ENCODE peak calls at places on chromosome 22, in six cellular contexts. P is ELF-1; O is NCI-H748 treated with DMSO at 0.1 percent for 48 hours; M is naive thymus-derived CD4-positive, alpha-beta T cell; S is M059J; V is activated T-cell treated with anti-CD3 and anti-CD28 coated beads for 1 hour. L is an unnamed sample.

GRCh38 chr22:45200862-45201511 is 37.3 kb downstream of the NUP50 start:
- DNase-seq in P (peak; percentile 88), O (no peak), M (no peak), S (peak; percentile 88), V (no peak), L (no peak)

GRCh38 chr22:37138879-37139561 is 10.7 kb downstream of the IL2RB start:
- DNase-seq in P (no peak), O (no peak), M (no peak), S (peak; percentile 34), V (no peak), L (no peak)

GRCh38 chr22:39279170-39279850 is 34.5 kb upstream of the PDGFB start:
- DNase-seq in P (peak; percentile 61), O (no peak), M (no peak), S (no peak), V (no peak), L (no peak)

GRCh38 chr22:19307872-19308271 is 16.4 kb upstream of the CLTCL1 start:
- DNase-seq in P (no peak), O (no peak), M (no peak), S (no peak), V (no peak), L (no peak)

GRCh38 chr22:23824476-23825245 is 14.1 kb downstream of the DERL3 start:
- DNase-seq in P (no peak), O (no peak), M (no peak), S (no peak), V (no peak), L (no peak)

GRCh38 chr22:17260291-17260690 is 41.1 kb upstream of the ADA2 start:
- DNase-seq in P (no peak), O (no peak), M (no peak), S (no peak), V (no peak), L (no peak)

GRCh38 chr22:47392729-47393128 is 630.3 kb downstream of the TBC1D22A start:
- DNase-seq in P (no peak), O (no peak), M (no peak), S (no peak), V (no peak), L (no peak)

GRCh38 chr22:19745155-19746133 is 15.1 kb upstream of the TBX1 start:
- DNase-seq in P (no peak), O (no peak), M (no peak), S (no peak), V (no peak), L (no peak)

GRCh38 chr22:27805841-27806240 is 4.3 kb upstream of the MN1 start:
- DNase-seq in P (no peak), O (no peak), M (no peak), S (no peak), V (no peak), L (no peak)

GRCh38 chr22:49063040-49063329 is 764.7 kb downstream of the BRD1 start:
- DNase-seq in P (no peak), O (no peak), M (no peak), S (no peak), V (no peak), L (no peak)

GRCh38 chr22:29396126-29396525 is 7.8 kb upstream of the AP1B1 start:
- DNase-seq in P (no peak), O (no peak), M (no peak), S (no peak), V (no peak), L (no peak)

GRCh38 chr22:45212306-45212709 is 28.4 kb downstream of the KIAA0930 start:
- DNase-seq in P (peak; percentile 79), O (no peak), M (no peak), S (peak; percentile 88), V (no peak), L (peak; percentile 71)

GRCh38 chr22:45469573-45470383 is 32.9 kb upstream of the FBLN1 start:
- DNase-seq in P (peak; percentile 42), O (no peak), M (no peak), S (peak; percentile 32), V (no peak), L (no peak)

GRCh38 chr22:46577361-46578249 is 40.2 kb upstream of the CELSR1 start:
- DNase-seq in P (no peak), O (no peak), M (no peak), S (no peak), V (no peak), L (no peak)

GRCh38 chr22:24681236-24681635 is 78.2 kb downstream of the GGT1 start:
- DNase-seq in P (no peak), O (no peak), M (no peak), S (no peak), V (no peak), L (no peak)

GRCh38 chr22:25509391-25509791 is 55.1 kb upstream of the GRK3 start:
- DNase-seq in P (no peak), O (no peak), M (no peak), S (no peak), V (no peak), L (no peak)

GRCh38 chr22:46829140-46829891 is 66.9 kb downstream of the TBC1D22A start:
- DNase-seq in P (no peak), O (no peak), M (no peak), S (peak; percentile 92), V (no peak), L (no peak)

GRCh38 chr22:37428649-37429586 is 1.6 kb upstream of the ELFN2 start:
- DNase-seq in P (peak; percentile 79), O (no peak), M (peak; percentile 46), S (peak; percentile 35), V (peak; percentile 51), L (no peak)

GRCh38 chr22:16989915-16990314 is 18.1 kb downstream of the GAB4 start:
- DNase-seq in P (no peak), O (no peak), M (no peak), S (peak; percentile 1), V (no peak), L (no peak)

GRCh38 chr22:37018815-37019308 is 385 bp downstream of the TST start:
- DNase-seq in P (peak; percentile 69), O (no peak), M (no peak), S (no peak), V (no peak), L (no peak)

GRCh38 chr22:26579331-26579886 is 10.5 kb downstream of the TPST2 start:
- DNase-seq in P (no peak), O (no peak), M (peak; percentile 37), S (no peak), V (no peak), L (no peak)

GRCh38 chr22:47193606-47194316 is 431.3 kb downstream of the TBC1D22A start:
- DNase-seq in P (no peak), O (no peak), M (no peak), S (no peak), V (no peak), L (no peak)

GRCh38 chr22:39661842-39662676 is 91.5 kb downstream of the CACNA1I start:
- DNase-seq in P (peak; percentile 85), O (no peak), M (peak; percentile 89), S (no peak), V (peak; percentile 75), L (no peak)

GRCh38 chr22:45261407-45262088 is 20.9 kb upstream of the KIAA0930 start:
- DNase-seq in P (no peak), O (no peak), M (no peak), S (no peak), V (no peak), L (no peak)

GRCh38 chr22:38205261-38206128 is 3.7 kb downstream of the MAFF start:
- DNase-seq in P (no peak), O (no peak), M (no peak), S (no peak), V (no peak), L (peak; percentile 76)

GRCh38 chr22:46803031-46803880 is 40.8 kb downstream of the TBC1D22A start:
- DNase-seq in P (peak; percentile 75), O (peak; percentile 18), M (peak; percentile 73), S (peak; percentile 5), V (peak; percentile 63), L (no peak)

GRCh38 chr22:50175191-50175461 is 4.6 kb downstream of the PANX2 start:
- DNase-seq in P (no peak), O (no peak), M (no peak), S (no peak), V (no peak), L (no peak)

GRCh38 chr22:27344546-27344945 is 457.0 kb downstream of the MN1 start:
- DNase-seq in P (peak; percentile 30), O (no peak), M (no peak), S (no peak), V (no peak), L (no peak)

GRCh38 chr22:31935961-31936635 is 8.2 kb upstream of the YWHAH start:
- DNase-seq in P (peak; percentile 85), O (no peak), M (no peak), S (no peak), V (no peak), L (no peak)

GRCh38 chr22:41768420-41768819 is 32.1 kb upstream of the CCDC134 start:
- DNase-seq in P (no peak), O (no peak), M (no peak), S (peak; percentile 83), V (no peak), L (no peak)

GRCh38 chr22:23302171-23303002 is 122.1 kb downstream of the BCR start:
- DNase-seq in P (no peak), O (no peak), M (no peak), S (no peak), V (no peak), L (no peak)

GRCh38 chr22:39205344-39206021 is 39.3 kb downstream of the PDGFB start:
- DNase-seq in P (no peak), O (no peak), M (no peak), S (peak; percentile 86), V (no peak), L (no peak)

GRCh38 chr22:44963832-44964721 is 45.7 kb downstream of the PHF21B start:
- DNase-seq in P (no peak), O (no peak), M (no peak), S (no peak), V (no peak), L (no peak)

GRCh38 chr22:22553735-22554134 is 5.3 kb downstream of the PRAME start:
- DNase-seq in P (no peak), O (no peak), M (no peak), S (peak; percentile 6), V (no peak), L (no peak)

GRCh38 chr22:24578355-24579241 is 14.3 kb downstream of the LRRC75B start:
- DNase-seq in P (peak; percentile 10), O (peak; percentile 0), M (no peak), S (no peak), V (no peak), L (no peak)

GRCh38 chr22:24525416-24526037 is 29.4 kb downstream of the GUCD1 start:
- DNase-seq in P (peak; percentile 89), O (peak; percentile 22), M (peak; percentile 64), S (peak; percentile 61), V (peak; percentile 71), L (peak; percentile 28)

GRCh38 chr22:29755889-29756288 is 10.9 kb downstream of the ZMAT5 start:
- DNase-seq in P (no peak), O (no peak), M (no peak), S (no peak), V (no peak), L (no peak)

L was measured in thoracic aorta.